ENCODE peak calls at places on chromosomes 11 and 22, in four cellular contexts. Z, L, C and S are unnamed samples.

GRCh38 chr11:36578458-36578857 is 10.7 kb downstream of the RAG1 start:
- DNase-seq in Z (peak), L (peak), C (no peak), S (no peak)

GRCh38 chr11:15291885-15292284 is 177.2 kb downstream of the INSC start:
- DNase-seq in Z (no peak), L (peak), C (no peak), S (no peak)

GRCh38 chr22:47207846-47208554 is 445.6 kb downstream of the TBC1D22A start:
- DNase-seq in Z (no peak), L (no peak), C (no peak), S (peak)

GRCh38 chr11:126748097-126748756 is 252.3 kb downstream of the KIRREL3 start:
- DNase-seq in Z (no peak), L (no peak), C (no peak), S (no peak)

GRCh38 chr11:78022397-78023396 is at the start of gene KCTD14:
- DNase-seq in Z (no peak), L (peak), C (no peak), S (peak)

GRCh38 chr11:112656772-112657428 is 304.3 kb upstream of the NCAM1 start:
- DNase-seq in Z (peak), L (peak), C (no peak), S (no peak)

GRCh38 chr11:7116370-7116769 is 27.6 kb downstream of the RBMXL2 start:
- DNase-seq in Z (no peak), L (no peak), C (no peak), S (no peak)

GRCh38 chr11:32056445-32056844 is 34.4 kb upstream of the RCN1 start:
- DNase-seq in Z (peak), L (peak), C (no peak), S (no peak)

GRCh38 chr11:127105578-127105977 is 105.0 kb upstream of the KIRREL3 start:
- DNase-seq in Z (no peak), L (no peak), C (no peak), S (no peak)

GRCh38 chr22:48488149-48488551 is 1339.5 kb downstream of the BRD1 start:
- DNase-seq in Z (no peak), L (no peak), C (no peak), S (peak)

GRCh38 chr11:64814712-64815187 is 4.4 kb upstream of the MEN1 start:
- DNase-seq in Z (peak), L (no peak), C (no peak), S (no peak)

GRCh38 chr11:111569476-111569875 is 29.0 kb downstream of the LAYN start:
- DNase-seq in Z (no peak), L (peak), C (no peak), S (no peak)

GRCh38 chr22:22863001-22863400 is 24.6 kb upstream of the IGLL5 start:
- DNase-seq in Z (no peak), L (no peak), C (no peak), S (peak)

GRCh38 chr11:128575956-128576340 is 11.4 kb downstream of the ETS1 start:
- DNase-seq in Z (no peak), L (peak), C (no peak), S (no peak)

GRCh38 chr11:11580831-11581492 is 40.8 kb downstream of the GALNT18 start:
- DNase-seq in Z (no peak), L (no peak), C (no peak), S (peak)

GRCh38 chr22:24423519-24424000 is 3.8 kb upstream of the ADORA2A start:
- DNase-seq in Z (no peak), L (peak), C (peak), S (peak)

GRCh38 chr22:24133187-24133965 is 47.9 kb upstream of the SUSD2 start:
- DNase-seq in Z (no peak), L (no peak), C (no peak), S (no peak)

GRCh38 chr11:70879601-70880285 is 372.6 kb downstream of the SHANK2 start:
- DNase-seq in Z (no peak), L (no peak), C (no peak), S (no peak)

GRCh38 chr22:32080904-32081303 is 37.8 kb downstream of the SLC5A1 start:
- DNase-seq in Z (peak), L (peak), C (peak), S (peak)

GRCh38 chr22:38882972-38883622 is 11.1 kb upstream of the CBX6 start:
- DNase-seq in Z (no peak), L (no peak), C (no peak), S (no peak)

GRCh38 chr22:26466196-26466595 is 17.4 kb downstream of the HPS4 start:
- DNase-seq in Z (no peak), L (no peak), C (no peak), S (no peak)

GRCh38 chr22:47624277-47625012 is 862.0 kb downstream of the TBC1D22A start:
- DNase-seq in Z (no peak), L (no peak), C (no peak), S (no peak)

GRCh38 chr22:31748490-31748889 is 1.4 kb downstream of the PRR14L start:
- DNase-seq in Z (peak), L (peak), C (no peak), S (no peak)

GRCh38 chr22:18076060-18076497 is 1.7 kb upstream of the PEX26 start:
- DNase-seq in Z (peak), L (peak), C (peak), S (peak)